ENCODE peak calls at places on chromosomes 4 and X, in nine cellular contexts. V is NCI-H82; F is EL; N is ACHN; O is NCI-H774; B is stimulated activated CD4-positive, alpha-beta T cell treated with anti-CD3 and anti-CD28 coated beads, TNF-alpha, amount 100 ng/mL, for 48 hours; X is stimulated activated CD8-positive, alpha-beta memory T cell treated with anti-CD3 and anti-CD28 coated beads, Interleukin-7, amount 100 ng/mL, for 1 hour; M is Daoy; Z is activated CD4-positive, alpha-beta T cell treated with anti-CD3 and anti-CD28 coated beads for 48 hours. I is an unnamed sample.

GRCh38 chrX:107940095-107940494 is 42.1 kb downstream of the TEX13B start:
- DNase-seq in V (no peak), F (no peak), N (no peak), O (no peak), B (no peak), X (no peak), M (peak), Z (no peak), I (no peak)

GRCh38 chrX:5780821-5781220 is 447.8 kb downstream of the NLGN4X start:
- DNase-seq in V (no peak), F (no peak), N (no peak), O (no peak), B (no peak), X (no peak), M (no peak), Z (no peak), I (no peak)

GRCh38 chrX:41561045-41561444 is 113.9 kb downstream of the NYX start:
- DNase-seq in V (no peak), F (peak), N (peak), O (no peak), B (no peak), X (no peak), M (peak), Z (peak), I (peak)

GRCh38 chr4:2259541-2260267 is 2.2 kb downstream of the MXD4 start:
- DNase-seq in V (no peak), F (no peak), N (no peak), O (no peak), B (no peak), X (no peak), M (no peak), Z (peak), I (no peak)

GRCh38 chr4:124941267-124941666 is 228.7 kb upstream of the ANKRD50 start:
- DNase-seq in V (no peak), F (peak), N (no peak), O (no peak), B (no peak), X (no peak), M (peak), Z (no peak), I (no peak)

GRCh38 chr4:164571593-164572385 is 182.1 kb upstream of the SMIM31 start:
- DNase-seq in V (no peak), F (no peak), N (peak), O (no peak), B (no peak), X (no peak), M (no peak), Z (no peak), I (no peak)

GRCh38 chr4:15162046-15162445 is 159.8 kb downstream of the CPEB2 start:
- DNase-seq in V (no peak), F (no peak), N (no peak), O (no peak), B (no peak), X (no peak), M (no peak), Z (no peak), I (no peak)

GRCh38 chr4:52028970-52029369 is 8.8 kb upstream of the LRRC66 start:
- DNase-seq in V (no peak), F (peak), N (peak), O (no peak), B (no peak), X (no peak), M (peak), Z (no peak), I (no peak)

GRCh38 chrX:154002215-154002719 is 17.4 kb downstream of the IRAK1 start:
- DNase-seq in V (peak), F (peak), N (peak), O (peak), B (no peak), X (no peak), M (peak), Z (peak), I (no peak)